ENCODE peak calls at places on chromosomes 7 and 10, in eight cellular contexts. B, C, K, G, F, J, W and O are unnamed samples.

GRCh38 chr7:94423116-94423515 is 28.4 kb downstream of the COL1A2 start:
- DNase-seq in B (no peak), C (no peak), K (peak), G (no peak), F (no peak), J (no peak), W (no peak), O (no peak)

GRCh38 chr10:60453031-60453430 is 63.4 kb upstream of the ANK3 start:
- DNase-seq in B (no peak), C (no peak), K (no peak), G (no peak), F (no peak), J (no peak), W (no peak), O (no peak)

GRCh38 chr10:28566458-28566857 is 33.5 kb downstream of the WAC start:
- DNase-seq in B (peak), C (no peak), K (no peak), G (no peak), F (no peak), J (no peak), W (no peak), O (no peak)

GRCh38 chr7:142519077-142519789 is 230.0 kb upstream of the PRSS1 start:
- DNase-seq in B (peak), C (no peak), K (no peak), G (no peak), F (no peak), J (no peak), W (no peak), O (no peak)

GRCh38 chr10:102120987-102121738 is 995 bp upstream of the LDB1 start:
- DNase-seq in B (peak), C (peak), K (peak), G (peak), F (peak), J (no peak), W (peak), O (peak)

GRCh38 chr7:102303669-102304422 is 17.2 kb downstream of the SH2B2 start:
- DNase-seq in B (no peak), C (peak), K (no peak), G (no peak), F (no peak), J (no peak), W (no peak), O (no peak)

GRCh38 chr10:36094091-36094490 is 452.0 kb upstream of the FZD8 start:
- DNase-seq in B (no peak), C (no peak), K (no peak), G (no peak), F (no peak), J (no peak), W (no peak), O (no peak)

GRCh38 chr10:31320179-31320597 is 1.2 kb downstream of the ZEB1 start:
- DNase-seq in B (peak), C (peak), K (peak), G (no peak), F (peak), J (no peak), W (peak), O (no peak)

GRCh38 chr10:107994621-107995274 is 830.2 kb upstream of the SORCS1 start:
- DNase-seq in B (peak), C (no peak), K (no peak), G (no peak), F (no peak), J (no peak), W (no peak), O (no peak)

GRCh38 chr10:6346621-6347020 is 143.9 kb downstream of the PFKFB3 start:
- DNase-seq in B (no peak), C (no peak), K (no peak), G (no peak), F (no peak), J (no peak), W (no peak), O (no peak)

GRCh38 chr7:117066668-117067067 is 113.4 kb downstream of the ST7 start:
- DNase-seq in B (no peak), C (no peak), K (no peak), G (no peak), F (no peak), J (no peak), W (no peak), O (no peak)

GRCh38 chr7:87518735-87519134 is 43.3 kb upstream of the ABCB4 start:
- DNase-seq in B (no peak), C (no peak), K (no peak), G (no peak), F (no peak), J (no peak), W (no peak), O (no peak)

GRCh38 chr10:104029528-104029875 is 56.2 kb downstream of the COL17A1 start:
- DNase-seq in B (peak), C (no peak), K (no peak), G (no peak), F (peak), J (no peak), W (peak), O (no peak)

GRCh38 chr7:91565499-91566331 is 301.5 kb downstream of the FZD1 start:
- DNase-seq in B (peak), C (no peak), K (peak), G (no peak), F (no peak), J (peak), W (no peak), O (peak)

GRCh38 chr7:6258440-6259182 is 13.8 kb downstream of the CYTH3 start:
- DNase-seq in B (peak), C (no peak), K (peak), G (no peak), F (no peak), J (peak), W (no peak), O (peak)

GRCh38 chr10:93841930-93842329 is 51.8 kb upstream of the SLC35G1 start:
- DNase-seq in B (no peak), C (no peak), K (no peak), G (no peak), F (no peak), J (no peak), W (no peak), O (no peak)

GRCh38 chr10:132807621-132808049 is 21.7 kb upstream of the NKX6-2 start:
- DNase-seq in B (no peak), C (no peak), K (no peak), G (no peak), F (no peak), J (no peak), W (no peak), O (no peak)

GRCh38 chr10:77835669-77836086 is 90.9 kb downstream of the DLG5 start:
- DNase-seq in B (no peak), C (no peak), K (peak), G (no peak), F (peak), J (no peak), W (no peak), O (no peak)

GRCh38 chr10:105063796-105064195 is 422.7 kb downstream of the SORCS3 start:
- DNase-seq in B (peak), C (no peak), K (peak), G (no peak), F (peak), J (peak), W (no peak), O (no peak)

GRCh38 chr7:85090919-85091567 is 95.8 kb downstream of the SEMA3D start:
- DNase-seq in B (peak), C (no peak), K (no peak), G (no peak), F (no peak), J (no peak), W (no peak), O (no peak)

GRCh38 chr10:80163741-80164341 is 31.3 kb downstream of the PLAC9 start:
- DNase-seq in B (peak), C (no peak), K (peak), G (peak), F (no peak), J (no peak), W (peak), O (peak)

GRCh38 chr10:63930584-63930983 is 409.4 kb downstream of the REEP3 start:
- DNase-seq in B (no peak), C (no peak), K (no peak), G (no peak), F (no peak), J (no peak), W (no peak), O (no peak)

GRCh38 chr10:63583909-63584747 is 62.9 kb downstream of the REEP3 start:
- DNase-seq in B (peak), C (no peak), K (no peak), G (no peak), F (no peak), J (no peak), W (no peak), O (no peak)

GRCh38 chr7:127809285-127809702 is 157.3 kb downstream of the SND1 start:
- DNase-seq in B (peak), C (no peak), K (peak), G (peak), F (no peak), J (no peak), W (no peak), O (peak)

GRCh38 chr10:7408494-7409044 is 2.3 kb downstream of the SFMBT2 start:
- DNase-seq in B (peak), C (peak), K (peak), G (no peak), F (peak), J (no peak), W (peak), O (no peak)

GRCh38 chr10:11823989-11824346 is 812 bp downstream of the PROSER2 start:
- DNase-seq in B (peak), C (no peak), K (peak), G (no peak), F (no peak), J (no peak), W (no peak), O (no peak)

GRCh38 chr10:30241422-30242110 is 107.5 kb downstream of the MTPAP start:
- DNase-seq in B (no peak), C (no peak), K (no peak), G (no peak), F (no peak), J (no peak), W (no peak), O (no peak)

GRCh38 chr10:76643465-76643864 is 994.1 kb downstream of the KCNMA1 start:
- DNase-seq in B (no peak), C (no peak), K (no peak), G (no peak), F (no peak), J (no peak), W (peak), O (no peak)

GRCh38 chr7:40808409-40808942 is 673.7 kb downstream of the SUGCT start:
- DNase-seq in B (peak), C (no peak), K (peak), G (peak), F (no peak), J (peak), W (no peak), O (peak)

GRCh38 chr10:121409466-121410104 is 188.7 kb downstream of the FGFR2 start:
- DNase-seq in B (no peak), C (no peak), K (peak), G (no peak), F (no peak), J (no peak), W (no peak), O (no peak)

GRCh38 chr10:73999703-74000102 is 1.8 kb downstream of the VCL start:
- DNase-seq in B (no peak), C (no peak), K (peak), G (no peak), F (no peak), J (no peak), W (no peak), O (no peak)

GRCh38 chr10:100696477-100696901 is 48.9 kb upstream of the PAX2 start:
- DNase-seq in B (no peak), C (no peak), K (no peak), G (no peak), F (no peak), J (no peak), W (no peak), O (no peak)

GRCh38 chr7:13017325-13017853 is 330.0 kb downstream of the ARL4A start:
- DNase-seq in B (peak), C (no peak), K (peak), G (peak), F (no peak), J (peak), W (no peak), O (no peak)

GRCh38 chr10:82942572-82943091 is 1067.6 kb downstream of the NRG3 start:
- DNase-seq in B (peak), C (no peak), K (peak), G (no peak), F (no peak), J (peak), W (no peak), O (no peak)

GRCh38 chr10:43671659-43672555 is 23.2 kb upstream of the ZNF32 start:
- DNase-seq in B (peak), C (peak), K (peak), G (no peak), F (no peak), J (peak), W (peak), O (peak)

GRCh38 chr7:156514851-156515250 is 125.7 kb upstream of the RNF32 start:
- DNase-seq in B (no peak), C (no peak), K (no peak), G (no peak), F (no peak), J (no peak), W (no peak), O (no peak)

GRCh38 chr10:5147255-5147980 is 37.5 kb downstream of the AKR1C8 start:
- DNase-seq in B (no peak), C (no peak), K (no peak), G (no peak), F (no peak), J (no peak), W (no peak), O (no peak)

GRCh38 chr7:130957140-130957513 is 223.1 kb upstream of the KLF14 start:
- DNase-seq in B (no peak), C (peak), K (no peak), G (no peak), F (no peak), J (no peak), W (no peak), O (no peak)

GRCh38 chr7:130955560-130955919 is 221.5 kb upstream of the KLF14 start:
- DNase-seq in B (no peak), C (no peak), K (no peak), G (no peak), F (no peak), J (no peak), W (no peak), O (no peak)

GRCh38 chr7:130954918-130955559 is 221.0 kb upstream of the KLF14 start:
- DNase-seq in B (no peak), C (no peak), K (no peak), G (no peak), F (no peak), J (no peak), W (no peak), O (no peak)

GRCh38 chr7:130957722-130958360 is 223.8 kb upstream of the KLF14 start:
- DNase-seq in B (no peak), C (no peak), K (no peak), G (no peak), F (no peak), J (no peak), W (no peak), O (no peak)

DNA sequence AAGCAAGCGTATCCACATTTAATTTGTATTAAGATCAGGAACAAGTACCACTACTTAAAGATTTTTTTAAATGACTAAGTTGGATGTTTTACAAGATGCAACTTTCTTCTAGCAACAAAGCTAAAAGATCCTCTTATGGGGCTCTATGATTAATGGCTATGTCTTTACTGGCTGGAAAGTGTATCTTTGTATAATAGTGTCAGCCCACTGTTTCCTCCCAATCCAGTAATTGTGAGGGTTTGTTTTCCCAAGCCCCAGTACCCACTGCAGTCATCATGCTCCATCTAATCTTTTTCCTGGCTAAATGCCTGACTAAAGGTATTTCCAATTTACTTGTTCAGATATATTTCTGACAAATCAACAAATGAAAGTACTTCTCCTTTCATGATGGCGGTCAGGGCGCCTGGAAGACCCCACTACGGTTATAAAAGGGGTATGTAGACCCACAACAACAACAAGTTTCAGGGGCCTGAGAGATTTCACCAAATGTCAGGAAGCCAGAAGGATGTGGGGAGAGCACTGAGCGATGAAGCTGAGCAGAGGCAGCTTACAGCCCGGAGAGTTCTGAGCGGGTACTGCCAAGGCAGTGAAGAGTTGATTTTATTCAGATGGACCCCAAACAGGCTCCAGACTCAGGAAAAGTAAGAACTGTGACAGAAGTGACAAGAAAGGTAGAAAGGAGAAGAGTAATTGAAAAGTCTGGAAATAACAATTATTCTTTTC is 222.6 kb upstream of the KLF14 start:
- DNase-seq in B (peak), C (no peak), K (peak), G (no peak), F (no peak), J (no peak), W (no peak), O (no peak)
- H3K4me3 ChIP-seq in B (no peak), C (no peak), K (no peak), G (no peak), F (no peak), J (no peak), W (no peak), O (no peak)

GRCh38 chr10:69636626-69637550 is 6.8 kb downstream of the FAM241B start:
- DNase-seq in B (no peak), C (peak), K (no peak), G (no peak), F (no peak), J (no peak), W (no peak), O (no peak)
- TF ChIP-seq CTCF in B (no peak), C (no peak), K (peak), G (peak), F (peak), J (peak), W (no peak), O (peak)

GRCh38 chr7:150996289-150997074 is 5.7 kb downstream of the NOS3 start:
- DNase-seq in B (no peak), C (no peak), K (no peak), G (no peak), F (no peak), J (no peak), W (no peak), O (no peak)
- H3K4me3 ChIP-seq in B (no peak), C (no peak), K (no peak), G (no peak), F (peak), J (no peak), W (no peak), O (no peak)

GRCh38 chr7:132935608-132936007 is 146.3 kb downstream of the CHCHD3 start:
- DNase-seq in B (no peak), C (no peak), K (no peak), G (no peak), F (no peak), J (no peak), W (no peak), O (no peak)

GRCh38 chr7:132933076-132933466 is 148.8 kb downstream of the CHCHD3 start:
- DNase-seq in B (peak), C (no peak), K (peak), G (no peak), F (no peak), J (peak), W (no peak), O (no peak)

GRCh38 chr7:132934017-132934416 is 147.9 kb downstream of the CHCHD3 start:
- DNase-seq in B (no peak), C (no peak), K (no peak), G (no peak), F (no peak), J (no peak), W (no peak), O (no peak)

GRCh38 chr7:132932321-132933075 is 149.4 kb downstream of the CHCHD3 start:
- DNase-seq in B (no peak), C (no peak), K (no peak), G (no peak), F (no peak), J (no peak), W (no peak), O (no peak)

GRCh38 chr7:132930881-132931280 is 151.0 kb downstream of the CHCHD3 start:
- DNase-seq in B (peak), C (no peak), K (no peak), G (no peak), F (no peak), J (no peak), W (no peak), O (no peak)
- TF ChIP-seq CTCF in B (no peak), C (no peak), K (peak), G (peak), F (peak), J (peak), W (no peak), O (peak)

GRCh38 chr10:15072358-15072757 is 16.2 kb downstream of the ACBD7 start:
- DNase-seq in B (no peak), C (no peak), K (no peak), G (no peak), F (no peak), J (no peak), W (no peak), O (no peak)
- H3K4me3 ChIP-seq in B (no peak), C (no peak), K (no peak), G (no peak), F (no peak), J (no peak), W (no peak), O (no peak)

DNA sequence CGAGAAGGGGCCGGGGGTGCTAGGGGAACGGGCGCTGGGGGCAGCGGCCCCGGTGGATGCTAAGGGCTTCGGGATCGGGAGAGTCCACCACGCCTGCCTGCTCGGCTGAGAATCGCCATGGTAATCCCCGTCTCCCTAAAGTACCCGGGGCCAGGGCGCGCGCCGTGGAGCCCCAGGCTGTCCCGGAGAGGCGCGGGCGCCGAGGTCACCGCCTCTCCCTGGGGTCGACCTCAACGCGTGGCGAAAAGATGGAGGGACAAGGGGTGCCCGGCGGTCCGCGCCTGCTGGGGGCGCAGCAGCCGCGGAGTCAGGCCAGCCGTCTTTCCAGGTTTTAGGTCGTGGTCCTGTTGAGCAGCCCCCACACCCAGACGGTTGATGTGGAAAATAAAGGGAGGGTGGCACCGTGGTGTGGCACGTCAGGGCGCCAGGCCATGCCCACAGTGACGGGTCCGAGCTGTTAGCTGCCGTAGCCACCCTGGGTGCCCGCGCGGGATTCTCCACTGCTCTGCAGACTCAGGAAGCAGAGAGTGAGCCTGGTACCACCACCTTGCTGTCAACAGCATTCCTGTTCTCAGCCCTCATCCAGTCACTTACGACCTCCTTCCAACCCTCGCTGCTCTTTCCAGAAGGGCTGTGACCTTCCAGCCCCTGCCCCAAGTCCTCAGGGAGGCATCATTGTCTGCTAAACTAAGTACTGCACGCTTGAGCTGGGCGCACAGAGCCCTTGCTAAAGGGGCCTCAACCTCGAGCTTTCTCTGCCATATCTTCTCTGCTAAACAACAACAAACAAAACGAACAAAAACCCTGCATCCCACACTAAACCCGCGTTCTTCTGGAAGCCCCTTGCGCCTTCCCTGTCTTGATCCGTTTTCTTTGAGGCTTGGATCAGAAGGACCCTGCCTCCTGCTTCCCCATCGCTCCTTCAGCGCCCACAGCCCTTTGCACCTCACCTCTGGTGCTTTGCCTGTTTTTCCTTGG is 666 bp downstream of the SMKR1 start:
- DNase-seq in B (no peak), C (peak), K (no peak), G (no peak), F (no peak), J (no peak), W (no peak), O (no peak)
- TF ChIP-seq CTCF in B (no peak), C (no peak), K (peak), G (no peak), F (peak), J (peak), W (no peak), O (no peak)

DNA sequence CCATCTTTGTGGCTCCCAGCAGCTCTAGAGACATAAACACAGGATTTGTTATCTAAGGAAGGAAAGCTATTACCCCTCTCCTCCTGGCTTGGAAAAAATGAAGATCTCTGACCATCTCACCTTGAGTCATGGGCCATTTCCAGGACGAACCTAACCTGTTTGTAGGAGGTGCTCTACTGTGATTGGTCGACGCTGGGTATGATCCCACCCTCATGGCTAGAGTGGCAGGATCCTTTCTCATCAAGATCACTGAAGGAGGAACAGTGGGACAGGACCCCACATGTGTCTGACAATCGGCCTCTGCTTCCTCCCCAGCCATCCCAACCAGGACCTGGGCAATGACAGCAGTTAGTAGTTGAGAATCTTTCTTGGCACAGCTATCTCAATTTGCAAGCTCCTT is 144.1 kb downstream of the EMX2 start:
- DNase-seq in B (no peak), C (no peak), K (no peak), G (no peak), F (no peak), J (no peak), W (no peak), O (no peak)
- H3K4me3 ChIP-seq in B (no peak), C (no peak), K (no peak), G (no peak), F (no peak), J (no peak), W (no peak), O (no peak)